ENCODE peak calls at places on chromosomes 16 and 17, in six cellular contexts. D is brain microvascular endothelial cell, F is heart left ventricle, O is A549, K is heart right ventricle, A is foreskin fibroblast. P is an unnamed sample.

GRCh38 chr17:77535435-77535834 is 394.7 kb downstream of the SEC14L1 start:
- DNase-seq in K (no peak), O (no peak), F (peak; percentile 76), A (no peak), D (no peak), P (no peak)

GRCh38 chr16:75096730-75097129 is 19.9 kb downstream of the LDHD start:
- DNase-seq in K (no peak), O (peak; percentile 66), D (no peak), A (no peak), F (no peak), P (no peak)

GRCh38 chr17:43434902-43435319 is 36.1 kb downstream of the ARL4D start:
- DNase-seq in O (no peak), D (no peak), A (no peak), F (no peak), K (no peak), P (no peak)

GRCh38 chr16:83301966-83302365 is 505.8 kb upstream of the HSBP1 start:
- DNase-seq in D (no peak), F (no peak), K (no peak), A (peak; percentile 10), O (no peak), P (no peak)

GRCh38 chr17:64025732-64026294 is 5.4 kb upstream of the ICAM2 start:
- DNase-seq in K (peak; percentile 80), D (peak; percentile 42), O (peak; percentile 81), F (peak; percentile 83), A (peak; percentile 83), P (peak; percentile 82)

GRCh38 chr17:39801055-39801454 is 63.1 kb downstream of the IKZF3 start:
- DNase-seq in D (no peak), K (no peak), O (no peak), F (no peak), A (no peak), P (no peak)

GRCh38 chr16:9105189-9105588 is 13.7 kb downstream of the HAPSTR1 start:
- DNase-seq in F (no peak), K (no peak), D (no peak), O (no peak), A (no peak), P (no peak)

GRCh38 chr16:14015948-14016347 is 55.2 kb upstream of the MRTFB start:
- DNase-seq in O (peak; percentile 49), F (peak; percentile 51), D (peak; percentile 42), K (no peak), A (peak; percentile 92), P (peak; percentile 77)

GRCh38 chr17:33944826-33945225 is 310.3 kb upstream of the CCL2 start:
- DNase-seq in A (no peak), K (no peak), O (no peak), F (no peak), D (no peak), P (no peak)

GRCh38 chr17:49384962-49385361 is 22.9 kb upstream of the ZNF652 start:
- DNase-seq in K (no peak), D (no peak), O (no peak), A (no peak), F (no peak), P (no peak)

GRCh38 chr16:51816929-51817328 is 665.9 kb upstream of the SALL1 start:
- DNase-seq in K (no peak), D (peak; percentile 55), A (peak; percentile 21), O (no peak), F (no peak), P (peak; percentile 55)

GRCh38 chr17:72249441-72249840 is 128.6 kb downstream of the SOX9 start:
- DNase-seq in D (no peak), F (no peak), A (no peak), O (no peak), K (no peak), P (no peak)

GRCh38 chr17:47962901-47963300 is 5.2 kb upstream of the PRR15L start:
- DNase-seq in A (no peak), O (no peak), D (no peak), K (no peak), F (no peak), P (no peak)

GRCh38 chr16:20042848-20043247 is 30.8 kb downstream of the GPR139 start:
- DNase-seq in K (no peak), O (no peak), F (no peak), A (no peak), D (no peak), P (no peak)

DNA sequence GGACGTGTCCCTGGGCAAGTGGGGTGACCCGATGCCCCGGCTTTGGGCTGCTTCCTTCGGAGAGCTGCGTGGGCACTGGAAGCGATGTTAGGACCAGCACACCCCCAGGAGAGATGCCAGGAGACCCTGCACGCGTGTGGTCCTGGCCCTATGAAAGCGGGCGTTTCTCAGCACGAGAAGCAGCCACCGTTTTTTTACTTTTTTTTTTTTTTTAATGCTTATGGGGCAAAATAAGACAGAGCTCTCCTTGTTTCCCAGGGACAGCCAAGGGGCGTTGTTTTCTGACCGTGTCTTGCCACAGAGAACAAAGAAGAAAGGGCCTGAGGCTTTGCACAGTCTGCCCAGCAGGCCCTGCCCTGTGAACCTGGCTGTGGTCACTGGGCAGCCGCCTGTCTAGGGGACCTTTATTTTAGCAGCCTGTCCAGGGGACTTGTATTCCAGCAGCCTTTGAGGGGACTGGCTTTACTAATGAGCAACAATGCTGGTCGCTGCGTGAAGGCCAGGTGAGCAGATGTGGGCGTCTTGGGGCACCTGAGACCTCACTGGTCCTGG is 996 bp downstream of the SLC25A10 start:
- DNase-seq in O (no peak), F (no peak), A (peak; percentile 49), D (no peak), K (no peak), P (no peak)
- TF ChIP-seq CTCF in O (no peak), F (no peak), A (no peak), D (no peak), K (no peak), P (no peak)

GRCh38 chr16:53768593-53768992 is 64.6 kb downstream of the FTO start:
- DNase-seq in A (peak; percentile 83), D (peak; percentile 96), K (no peak), O (peak; percentile 39), F (no peak), P (peak; percentile 97)
- H3K4me3 ChIP-seq in A (no peak overlapping the region), D (no peak overlapping the region), K (no peak overlapping the region), O (peak overlapping the region; percentile 7), F (no peak overlapping the region), P (peak overlapping the region; percentile 16)

DNA sequence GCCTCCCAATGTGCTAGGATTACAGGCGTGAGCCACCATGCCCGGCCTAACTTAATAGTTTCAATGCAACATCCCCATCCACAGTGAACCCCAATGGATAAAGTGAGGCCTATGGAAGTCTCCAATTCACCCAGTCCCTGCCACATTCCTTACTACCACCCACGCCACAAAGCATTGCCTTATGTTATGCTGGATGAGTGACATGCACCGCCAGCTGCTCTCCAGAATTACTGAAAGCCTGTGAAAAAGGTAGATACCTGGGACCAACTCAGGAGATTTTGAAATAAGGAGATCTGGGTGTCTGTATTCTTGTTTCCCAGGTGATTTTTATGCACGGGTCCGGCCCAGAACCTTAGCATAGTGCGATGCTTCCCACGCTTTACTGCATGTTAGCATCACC is 16.9 kb upstream of the GAS7 start:
- DNase-seq in D (no peak), K (no peak), O (no peak), F (no peak), A (no peak), P (no peak)
- TF ChIP-seq CTCF in D (no peak), K (no peak), O (no peak), F (no peak), A (no peak), P (no peak)

GRCh38 chr17:75844530-75845057 is 390 bp upstream of the UNC13D start:
- DNase-seq in D (no peak), F (peak; percentile 69), K (no peak), A (no peak), O (peak; percentile 75), P (no peak)

GRCh38 chr17:75847595-75848522 is 3.7 kb upstream of the UNC13D start:
- DNase-seq in O (no peak), A (no peak), D (no peak), F (no peak), K (no peak), P (no peak)

GRCh38 chr17:75845058-75845711 is 981 bp upstream of the UNC13D start:
- DNase-seq in A (peak; percentile 82), K (peak; percentile 86), D (peak; percentile 66), O (peak; percentile 92), F (peak; percentile 92), P (peak; percentile 79)

GRCh38 chr17:75846701-75847594 is 2.7 kb upstream of the UNC13D start:
- DNase-seq in O (no peak), D (no peak), A (no peak), F (no peak), K (no peak), P (no peak)

DNA sequence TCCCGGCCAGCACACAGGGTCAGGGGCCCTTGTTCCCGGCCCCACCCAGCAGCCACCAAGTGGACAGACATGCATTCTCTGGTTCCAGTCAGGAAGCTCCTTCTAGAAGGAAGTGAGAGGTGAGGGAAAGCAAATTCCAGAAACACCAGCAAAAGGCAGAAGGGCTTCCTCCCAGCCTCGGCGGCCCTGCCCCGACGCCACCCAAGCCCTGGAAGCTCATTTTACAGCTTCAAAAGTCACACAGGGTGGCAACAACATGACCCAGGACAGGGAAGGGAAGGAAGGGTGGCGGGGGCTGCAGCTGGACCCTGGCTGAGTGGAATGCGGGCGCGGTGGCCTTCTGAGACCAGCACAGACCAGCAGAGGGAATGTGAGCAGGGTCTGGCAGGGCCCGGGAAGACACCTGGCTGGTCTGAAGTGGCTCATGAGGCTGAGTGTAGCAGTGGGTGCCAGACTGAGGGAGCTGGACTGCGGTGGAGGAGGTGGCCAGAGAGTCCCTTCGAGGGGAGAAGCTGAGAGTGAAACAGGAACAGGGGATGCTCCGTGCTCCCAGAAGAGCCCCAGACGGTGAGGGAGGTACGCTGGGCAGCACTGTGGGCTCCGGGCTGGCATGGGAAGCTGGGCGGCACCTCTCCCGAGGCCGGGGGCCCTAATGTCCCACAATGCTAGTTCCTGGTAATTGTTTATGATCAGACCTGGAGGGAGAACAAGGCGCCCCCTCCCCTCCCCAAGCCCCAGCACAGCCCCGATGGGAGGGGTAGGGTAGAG is 1.9 kb upstream of the UNC13D start:
- DNase-seq in O (no peak), F (peak; percentile 53), D (no peak), A (no peak), K (no peak), P (no peak)
- H3K4me3 ChIP-seq in O (no peak overlapping the region), F (no peak overlapping the region), D (no peak overlapping the region), A (no peak overlapping the region), K (no peak overlapping the region), P (no peak overlapping the region)

DNA sequence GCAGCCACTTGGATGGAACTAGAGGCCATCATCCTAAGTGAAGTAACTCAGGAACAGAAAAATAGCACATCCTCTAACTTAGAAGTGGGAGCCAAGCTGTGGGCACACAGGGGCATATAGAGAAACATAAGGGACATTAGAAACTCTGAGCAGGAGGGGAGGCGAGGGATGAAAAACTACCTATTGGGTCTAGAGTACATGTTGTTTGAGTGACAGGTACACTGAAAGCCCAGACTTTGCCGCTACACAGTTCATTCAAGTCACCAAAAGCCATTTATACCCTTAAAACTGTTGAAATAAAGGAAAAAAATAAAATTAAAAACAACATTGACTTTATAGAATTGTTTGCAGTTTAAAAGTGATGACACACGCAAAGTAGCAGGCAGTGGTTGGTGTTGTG is 236.6 kb downstream of the SNX29 start:
- DNase-seq in F (no peak), O (no peak), K (no peak), A (no peak), D (no peak), P (no peak)
- TF ChIP-seq CTCF in F (no peak), O (no peak), K (no peak), A (no peak), D (no peak), P (no peak)

P was measured in cardiac fibroblast.